ENCODE peak calls at places on chromosome 10, in five cellular contexts. S, B, Y, J and O are unnamed samples. For H3K4me1, the result is how much of the 10 kb centered on the place peaks cover.

GRCh38 chr10:110901954-110902819 is 16.8 kb downstream of the BBIP1 start:
- DNase-seq in S (peak), B (peak), Y (no peak), J (no peak), O (no peak)

GRCh38 chr10:47397256-47397655 is 13.2 kb upstream of the ZNF488 start:
- DNase-seq in S (no peak), B (no peak), Y (no peak), J (no peak), O (no peak)

GRCh38 chr10:95303535-95303934 is 12.7 kb upstream of the PDLIM1 start:
- DNase-seq in S (no peak), B (no peak), Y (no peak), J (no peak), O (no peak)

GRCh38 chr10:49360271-49361177 is 35.4 kb downstream of the DRGX start:
- DNase-seq in S (no peak), B (no peak), Y (no peak), J (no peak), O (no peak)

GRCh38 chr10:132698761-132699391 is 87.1 kb downstream of the NKX6-2 start:
- DNase-seq in S (no peak), B (no peak), Y (no peak), J (no peak), O (no peak)

GRCh38 chr10:128466831-128467371 is 340.7 kb upstream of the MKI67 start:
- DNase-seq in S (no peak), B (no peak), Y (no peak), J (no peak), O (no peak)

GRCh38 chr10:71230656-71231025 is 18.3 kb downstream of the UNC5B start:
- DNase-seq in S (no peak), B (no peak), Y (no peak), J (no peak), O (no peak)

GRCh38 chr10:89342219-89342966 is 14.6 kb downstream of the IFIT3 start:
- DNase-seq in S (peak), B (peak), Y (no peak), J (no peak), O (no peak)

GRCh38 chr10:12088919-12089318 is 20.2 kb downstream of the DHTKD1 start:
- DNase-seq in S (no peak), B (no peak), Y (no peak), J (no peak), O (no peak)

GRCh38 chr10:51366044-51366443 is 291.8 kb downstream of the PRKG1 start:
- DNase-seq in S (no peak), B (no peak), Y (no peak), J (no peak), O (no peak)
- H3K27ac ChIP-seq in S (no peak), B (no peak), Y (no peak), J (no peak), O (no peak)

GRCh38 chr10:73408061-73408460 is 5.8 kb downstream of the ANXA7 start:
- DNase-seq in S (peak), B (no peak), Y (no peak), J (no peak), O (no peak)

GRCh38 chr10:73406863-73407262 is 7.0 kb downstream of the ANXA7 start:
- DNase-seq in S (no peak), B (no peak), Y (no peak), J (no peak), O (no peak)

GRCh38 chr10:73407495-73407894 is 6.4 kb downstream of the ANXA7 start:
- DNase-seq in S (no peak), B (no peak), Y (no peak), J (no peak), O (no peak)

GRCh38 chr10:73410897-73411296 is 3.0 kb downstream of the ANXA7 start:
- DNase-seq in S (no peak), B (no peak), Y (no peak), J (no peak), O (no peak)

DNA sequence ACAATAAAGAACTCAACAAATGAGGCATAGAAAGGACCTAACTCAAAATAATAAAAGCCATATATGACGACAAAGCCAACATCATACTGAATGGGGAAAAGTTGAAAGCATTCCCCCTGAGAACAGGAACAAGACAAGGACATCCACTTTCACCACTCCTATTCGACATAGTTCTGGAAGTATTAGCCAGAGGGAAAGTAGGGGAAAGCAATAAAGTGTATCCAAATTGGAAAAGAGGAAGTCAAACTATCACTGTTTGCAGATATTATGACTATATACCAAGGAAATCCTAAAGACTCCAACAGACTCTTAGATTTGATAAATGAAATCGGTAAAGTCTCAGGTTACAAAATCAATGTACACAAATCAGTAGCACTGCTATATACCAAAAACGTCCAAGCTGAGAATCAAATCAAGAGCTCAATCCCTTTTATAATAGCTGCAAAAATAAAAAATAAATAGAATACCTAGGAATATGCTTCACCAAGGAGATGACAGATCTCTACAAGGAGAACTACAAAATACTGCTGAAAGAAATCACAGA is 4.8 kb downstream of the ANXA7 start:
- DNase-seq in S (no peak), B (no peak), Y (no peak), J (no peak), O (no peak)
- H3K4me1 ChIP-seq in S (under half), B (under half), Y (half or more), J (under half), O (under half)

GRCh38 chr10:75542084-75542483 is 110.7 kb downstream of the LRMDA start:
- DNase-seq in S (no peak), B (no peak), Y (no peak), J (no peak), O (no peak)
- H3K27ac ChIP-seq in S (no peak), B (no peak), Y (no peak), J (no peak), O (no peak)

GRCh38 chr10:103967433-103968142 is 648 bp downstream of the SLK start:
- DNase-seq in S (peak), B (peak), Y (no peak), J (no peak), O (peak)

GRCh38 chr10:103966671-103967432 is at the start of gene SLK:
- DNase-seq in S (peak), B (peak), Y (peak), J (peak), O (peak)

GRCh38 chr10:103969857-103970627 is 3.1 kb downstream of the SLK start:
- DNase-seq in S (peak), B (no peak), Y (no peak), J (no peak), O (no peak)

GRCh38 chr10:103968441-103969391 is 1.8 kb downstream of the SLK start:
- DNase-seq in S (peak), B (no peak), Y (no peak), J (no peak), O (no peak)

DNA sequence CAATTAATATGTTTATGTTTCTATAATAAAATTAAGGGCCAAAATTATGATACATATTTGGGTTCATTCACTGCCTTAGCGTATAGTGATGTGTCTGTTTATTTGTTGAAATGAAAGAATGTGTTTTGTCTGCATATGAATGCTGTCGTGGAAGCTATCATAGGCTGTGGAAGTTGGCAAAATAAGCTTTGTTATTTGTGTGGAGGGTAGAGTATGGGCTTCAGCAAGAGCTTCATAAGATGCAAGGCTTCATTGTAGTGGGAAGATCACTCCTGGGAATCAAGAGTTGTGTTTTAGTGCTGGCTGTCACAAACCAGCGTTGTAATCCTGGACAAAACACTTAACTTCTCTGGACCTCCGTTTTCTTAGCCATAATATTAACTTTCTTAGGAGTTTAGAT is 2.5 kb downstream of the SLK start:
- DNase-seq in S (peak), B (no peak), Y (no peak), J (no peak), O (no peak)
- H3K4me1 ChIP-seq in S (under half), B (under half), Y (half or more), J (under half), O (under half)

GRCh38 chr10:106925187-106925586 is 239.3 kb downstream of the SORCS1 start:
- DNase-seq in S (no peak), B (no peak), Y (no peak), J (no peak), O (no peak)
- H3K27ac ChIP-seq in S (no peak), B (no peak), Y (no peak), J (no peak), O (no peak)

GRCh38 chr10:119320981-119321380 is 113.6 kb downstream of the GRK5 start:
- DNase-seq in S (no peak), B (no peak), Y (no peak), J (no peak), O (no peak)

GRCh38 chr10:119319161-119319919 is 112.0 kb downstream of the GRK5 start:
- DNase-seq in S (no peak), B (peak), Y (no peak), J (no peak), O (no peak)

GRCh38 chr10:119316729-119317097 is 109.3 kb downstream of the GRK5 start:
- DNase-seq in S (peak), B (peak), Y (no peak), J (peak), O (no peak)

GRCh38 chr10:119318411-119319160 is 111.2 kb downstream of the GRK5 start:
- DNase-seq in S (no peak), B (no peak), Y (no peak), J (no peak), O (no peak)

DNA sequence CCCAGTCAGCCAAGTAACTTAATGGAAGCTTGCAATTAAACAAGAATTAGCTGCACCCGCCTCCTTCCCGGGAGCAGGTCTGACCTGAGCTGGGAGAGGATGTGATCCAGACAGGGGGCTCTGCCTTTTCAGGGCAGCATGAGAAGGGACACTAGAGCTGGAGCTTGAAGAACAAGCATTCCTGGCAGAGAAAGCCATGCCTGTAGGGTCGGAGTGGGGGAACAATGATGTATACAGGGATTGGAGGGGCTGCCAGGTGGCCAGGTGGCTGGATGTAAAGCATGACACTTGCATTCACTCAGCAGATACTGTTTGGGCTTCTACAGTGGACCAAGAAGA is 112.5 kb downstream of the GRK5 start:
- DNase-seq in S (no peak), B (no peak), Y (no peak), J (no peak), O (no peak)
- H3K4me1 ChIP-seq in S (under half), B (half or more), Y (half or more), J (half or more), O (under half)

DNA sequence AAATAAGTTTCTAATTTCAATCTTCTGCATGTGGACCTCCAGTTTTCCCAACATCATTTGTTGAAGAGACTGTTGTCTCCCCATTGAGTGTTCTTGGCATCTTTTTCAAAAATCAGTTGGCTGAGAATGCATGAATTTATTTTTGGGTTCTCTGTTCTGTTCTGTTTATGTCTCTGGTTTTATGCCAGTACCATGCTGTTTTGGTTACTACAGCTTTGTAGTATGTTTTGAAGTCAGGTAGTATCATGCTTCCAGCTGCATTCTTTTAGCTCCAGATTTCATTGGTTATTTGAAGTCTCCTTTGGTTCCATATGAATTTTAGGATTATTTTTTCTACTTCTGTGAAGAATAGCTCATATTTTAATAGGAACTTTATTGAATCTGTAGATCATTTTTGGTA is 21.2 kb upstream of the SFTPD start:
- DNase-seq in S (no peak), B (no peak), Y (no peak), J (no peak), O (no peak)
- H3K27ac ChIP-seq in S (no peak), B (no peak), Y (no peak), J (no peak), O (no peak)

GRCh38 chr10:43945908-43946307 is 297.2 kb upstream of the ZNF32 start:
- DNase-seq in S (no peak), B (no peak), Y (peak), J (no peak), O (no peak)

GRCh38 chr10:43943119-43943824 is 294.6 kb upstream of the ZNF32 start:
- DNase-seq in S (no peak), B (no peak), Y (peak), J (no peak), O (no peak)

GRCh38 chr10:43943825-43944360 is 295.2 kb upstream of the ZNF32 start:
- DNase-seq in S (no peak), B (no peak), Y (peak), J (no peak), O (no peak)

GRCh38 chr10:43946445-43946844 is 297.8 kb upstream of the ZNF32 start:
- DNase-seq in S (no peak), B (no peak), Y (no peak), J (no peak), O (no peak)

DNA sequence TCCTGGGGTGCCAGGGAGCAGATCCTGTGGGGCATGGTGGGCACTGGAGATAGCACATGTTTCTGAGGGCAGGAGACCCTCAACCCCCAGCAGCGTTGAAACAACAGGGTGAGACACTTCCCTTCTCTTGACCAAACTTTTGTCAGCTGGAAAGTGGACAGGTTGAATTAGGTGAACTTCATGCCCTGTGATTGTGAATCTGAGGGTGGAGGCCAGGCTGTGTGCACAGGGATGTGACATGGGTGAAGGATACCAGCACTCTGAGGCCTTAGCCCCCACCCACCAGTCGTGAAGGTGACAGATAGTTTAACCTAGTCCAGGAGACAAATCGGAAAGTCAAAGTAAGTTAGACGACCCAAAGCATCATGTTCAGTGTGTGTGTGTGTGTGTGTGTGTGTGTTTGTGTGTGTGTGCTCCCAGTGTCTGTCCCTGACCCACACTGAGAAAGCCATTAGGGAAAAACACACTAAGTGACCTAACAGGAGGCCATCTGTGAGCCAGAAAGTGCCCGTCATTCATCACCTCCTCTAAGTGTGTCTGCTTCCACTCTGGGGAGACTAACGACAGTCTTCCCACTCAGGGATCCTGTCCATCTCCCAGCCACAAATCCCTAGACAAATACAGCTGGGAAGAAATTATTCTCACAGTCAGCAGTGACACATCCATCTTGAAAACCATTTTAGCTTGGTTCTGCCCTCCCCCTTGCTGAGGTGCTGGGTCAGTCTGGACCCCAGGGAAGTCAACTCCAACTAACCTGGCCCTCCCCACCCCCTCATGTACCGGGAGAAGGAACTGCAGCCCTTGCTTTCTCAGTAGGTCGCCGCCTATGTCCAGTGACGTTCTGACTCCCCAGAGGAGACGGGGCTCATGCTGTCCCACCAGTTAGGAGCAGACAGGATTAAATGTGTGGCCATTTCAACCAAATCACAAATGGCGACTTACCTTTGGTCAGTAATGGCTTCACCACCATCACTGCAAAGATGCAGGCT is 296.4 kb upstream of the ZNF32 start:
- DNase-seq in S (no peak), B (no peak), Y (peak), J (no peak), O (no peak)
- H3K4me1 ChIP-seq in S (under half), B (under half), Y (under half), J (under half), O (under half)

GRCh38 chr10:88293073-88293472 is 290.0 kb downstream of the RNLS start:
- DNase-seq in S (no peak), B (no peak), Y (no peak), J (no peak), O (no peak)

GRCh38 chr10:88293651-88294230 is 289.4 kb downstream of the RNLS start:
- DNase-seq in S (no peak), B (no peak), Y (no peak), J (no peak), O (no peak)

GRCh38 chr10:88292185-88292514 is 291.0 kb downstream of the RNLS start:
- DNase-seq in S (no peak), B (no peak), Y (no peak), J (no peak), O (no peak)

GRCh38 chr10:88299787-88300186 is 283.3 kb downstream of the RNLS start:
- DNase-seq in S (no peak), B (no peak), Y (no peak), J (no peak), O (no peak)

GRCh38 chr10:88297103-88297502 is 286.0 kb downstream of the RNLS start:
- DNase-seq in S (no peak), B (no peak), Y (no peak), J (no peak), O (no peak)
- H3K27ac ChIP-seq in S (no peak), B (no peak), Y (no peak), J (no peak), O (no peak)

GRCh38 chr10:75035975-75036708 is 75.3 kb upstream of the SAMD8 start:
- DNase-seq in S (peak), B (no peak), Y (no peak), J (no peak), O (no peak)

GRCh38 chr10:75040576-75040975 is 70.9 kb upstream of the SAMD8 start:
- DNase-seq in S (no peak), B (no peak), Y (no peak), J (no peak), O (no peak)

GRCh38 chr10:75034714-75035258 is 76.7 kb upstream of the SAMD8 start:
- DNase-seq in S (no peak), B (no peak), Y (no peak), J (no peak), O (no peak)

GRCh38 chr10:75038335-75038734 is 73.1 kb upstream of the SAMD8 start:
- DNase-seq in S (peak), B (no peak), Y (peak), J (no peak), O (no peak)

GRCh38 chr10:75037171-75038153 is 74.0 kb upstream of the SAMD8 start:
- DNase-seq in S (no peak), B (no peak), Y (no peak), J (no peak), O (no peak)
- H3K4me1 ChIP-seq in S (under half), B (under half), Y (under half), J (under half), O (under half)